ENCODE peak calls at places on chromosomes 11 and 22, in nine cellular contexts. B is heart left ventricle, H is Caco-2, F is lower leg skin, D is fibroblast of mammary gland, X is mammary epithelial cell, K is fibroblast of lung, I is DND-41, S is ovary. Z is an unnamed sample.

GRCh38 chr11:116509566-116509965 is 263.2 kb downstream of the BUD13 start:
- DNase-seq in B (no peak), H (no peak), F (peak; percentile 78), D (no peak), X (no peak), K (no peak), I (no peak), S (no peak), Z (no peak)

GRCh38 chr11:12223771-12224536 is 113.6 kb downstream of the MICAL2 start:
- DNase-seq in B (no peak), H (peak; percentile 79), F (no peak), D (no peak), X (peak; percentile 77), K (peak; percentile 53), I (peak; percentile 46), S (no peak), Z (no peak)

GRCh38 chr11:22832315-22833041 is 2.9 kb upstream of the SVIP start:
- DNase-seq in B (no peak), H (no peak), F (no peak), D (peak; percentile 16), X (peak; percentile 26), K (no peak), I (no peak), S (no peak), Z (no peak)

GRCh38 chr11:127950162-127950561 is 637.2 kb downstream of the ETS1 start:
- DNase-seq in B (no peak), H (no peak), F (no peak), D (no peak), X (no peak), K (no peak), I (no peak), S (no peak), Z (no peak)

GRCh38 chr11:9090488-9091043 is 833 bp downstream of the SCUBE2 start:
- DNase-seq in B (no peak), H (no peak), F (no peak), D (no peak), X (no peak), K (no peak), I (no peak), S (no peak), Z (peak; percentile 10)

GRCh38 chr11:68379216-68379615 is 66.8 kb downstream of the LRP5 start:
- DNase-seq in B (peak; percentile 51), H (no peak), F (no peak), D (no peak), X (no peak), K (no peak), I (no peak), S (peak; percentile 10), Z (no peak)

GRCh38 chr11:55847453-55847852 is 8.9 kb downstream of the OR5D16 start:
- DNase-seq in B (no peak), H (no peak), F (no peak), D (no peak), X (no peak), K (no peak), I (no peak), S (no peak), Z (no peak)

GRCh38 chr11:12167098-12167999 is 57.0 kb downstream of the MICAL2 start:
- DNase-seq in B (no peak), H (peak; percentile 77), F (peak; percentile 80), D (peak; percentile 93), X (peak; percentile 98), K (peak; percentile 80), I (no peak), S (no peak), Z (peak; percentile 90)

GRCh38 chr11:19938866-19939265 is 221.4 kb downstream of the DBX1 start:
- DNase-seq in B (no peak), H (no peak), F (no peak), D (no peak), X (peak; percentile 79), K (no peak), I (no peak), S (no peak), Z (no peak)

GRCh38 chr11:134366279-134366678 is 34.5 kb downstream of the GLB1L2 start:
- DNase-seq in B (no peak), H (no peak), F (no peak), D (no peak), X (no peak), K (no peak), I (no peak), S (no peak), Z (no peak)

GRCh38 chr22:30340911-30341685 is 14.4 kb upstream of the TBC1D10A start:
- DNase-seq in B (peak; percentile 82), H (no peak), F (no peak), D (no peak), X (no peak), K (no peak), I (no peak), S (no peak), Z (no peak)

GRCh38 chr11:67120456-67120855 is 1.4 kb downstream of the KDM2A start:
- DNase-seq in B (no peak), H (no peak), F (peak; percentile 17), D (no peak), X (no peak), K (no peak), I (no peak), S (no peak), Z (no peak)

GRCh38 chr22:50252081-50253045 is 1.3 kb upstream of the HDAC10 start:
- DNase-seq in B (peak; percentile 88), H (peak; percentile 69), F (peak; percentile 96), D (peak; percentile 59), X (peak; percentile 64), K (peak; percentile 64), I (peak; percentile 64), S (peak; percentile 79), Z (peak; percentile 66)

GRCh38 chr11:67056640-67057409 is at the start of gene RHOD:
- DNase-seq in B (no peak), H (peak; percentile 92), F (no peak), D (no peak), X (peak; percentile 57), K (no peak), I (no peak), S (peak; percentile 51), Z (no peak)

GRCh38 chr11:30581646-30582045 is 4.5 kb downstream of the MPPED2 start:
- DNase-seq in B (no peak), H (no peak), F (no peak), D (no peak), X (no peak), K (no peak), I (no peak), S (no peak), Z (no peak)

GRCh38 chr11:110833033-110833484 is 120.8 kb upstream of the ARHGAP20 start:
- DNase-seq in B (no peak), H (no peak), F (no peak), D (peak; percentile 88), X (peak; percentile 51), K (peak; percentile 69), I (no peak), S (no peak), Z (peak; percentile 65)

GRCh38 chr11:60786811-60787567 is 1.9 kb downstream of the MS4A10 start:
- DNase-seq in B (peak; percentile 85), H (no peak), F (no peak), D (peak; percentile 92), X (no peak), K (peak; percentile 86), I (no peak), S (peak; percentile 82), Z (peak; percentile 93)

GRCh38 chr22:20904008-20904979 is 12.9 kb upstream of the CRKL start:
- DNase-seq in B (no peak), H (no peak), F (no peak), D (peak; percentile 99), X (peak; percentile 98), K (peak; percentile 99), I (no peak), S (no peak), Z (peak; percentile 99)

GRCh38 chr11:34514597-34514996 is 1.0 kb upstream of the ELF5 start:
- DNase-seq in B (no peak), H (no peak), F (no peak), D (no peak), X (no peak), K (no peak), I (no peak), S (no peak), Z (no peak)

GRCh38 chr11:34513674-34513995 is at the start of gene ELF5:
- DNase-seq in B (no peak), H (peak; percentile 47), F (no peak), D (no peak), X (no peak), K (no peak), I (no peak), S (no peak), Z (no peak)

GRCh38 chr11:34514050-34514449 is 456 bp upstream of the ELF5 start:
- DNase-seq in B (no peak), H (no peak), F (no peak), D (no peak), X (no peak), K (no peak), I (no peak), S (no peak), Z (no peak)

GRCh38 chr11:34510673-34511072 is 2.9 kb downstream of the ELF5 start:
- DNase-seq in B (no peak), H (no peak), F (no peak), D (no peak), X (no peak), K (no peak), I (no peak), S (no peak), Z (no peak)

GRCh38 chr11:34512810-34513673 is 552 bp downstream of the ELF5 start:
- DNase-seq in B (no peak), H (peak; percentile 75), F (no peak), D (peak; percentile 43), X (peak; percentile 29), K (peak; percentile 52), I (peak; percentile 56), S (no peak), Z (peak; percentile 65)
- TF ChIP-seq CTCF in B (peak; percentile 29), H (peak; percentile 92), F (peak; percentile 53), D (peak; percentile 86), X (peak; percentile 92), K (peak; percentile 91), I (peak; percentile 86), S (no peak), Z (peak; percentile 95)

DNA sequence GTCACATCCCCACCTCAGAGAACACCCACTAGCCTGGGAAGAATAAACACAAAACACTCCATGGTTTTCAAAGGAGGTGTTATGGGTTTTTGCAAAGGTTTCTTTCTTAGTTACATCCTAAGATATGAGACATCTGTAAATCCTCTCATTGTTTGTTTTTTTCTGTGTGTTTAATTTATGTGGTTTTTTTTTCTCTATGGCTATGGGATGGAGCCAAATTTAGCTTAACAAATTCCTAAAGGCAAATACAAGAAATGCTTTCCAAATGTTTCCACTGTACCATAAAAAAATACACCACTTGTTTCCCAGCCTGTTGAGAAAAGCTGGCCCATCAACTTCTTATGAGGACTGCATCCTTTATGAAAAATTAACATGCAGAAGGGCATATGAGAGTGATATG is 137.8 kb upstream of the TTC12 start:
- DNase-seq in B (no peak), H (no peak), F (no peak), D (peak; percentile 29), X (no peak), K (peak; percentile 74), I (no peak), S (no peak), Z (peak; percentile 49)
- H3K4me3 ChIP-seq in B (no peak overlapping the region), H (no peak overlapping the region), F (no peak overlapping the region), D (no peak overlapping the region), X (no peak overlapping the region), K (no peak overlapping the region), I (no peak overlapping the region), S (no peak overlapping the region), Z (no peak overlapping the region)

GRCh38 chr11:64208086-64208795 is 1.7 kb downstream of the FERMT3 start:
- DNase-seq in B (peak; percentile 71), H (no peak), F (no peak), D (no peak), X (no peak), K (no peak), I (no peak), S (no peak), Z (no peak)
- TF ChIP-seq CTCF in B (no peak), H (no peak), F (no peak), D (no peak), X (no peak), K (no peak), I (no peak), S (no peak), Z (no peak)

GRCh38 chr11:706439-706956 is 467 bp downstream of the EPS8L2 start:
- DNase-seq in B (peak; percentile 60), H (peak; percentile 60), F (no peak), D (peak; percentile 56), X (peak; percentile 73), K (peak; percentile 51), I (no peak), S (peak; percentile 47), Z (no peak)
- H3K4me3 ChIP-seq in B (peak overlapping the region; percentile 22), H (peak overlapping the region; percentile 80), F (peak overlapping the region; percentile 44), D (peak overlapping the region; percentile 63), X (peak overlapping the region; percentile 95), K (peak overlapping the region; percentile 71), I (no peak overlapping the region), S (peak overlapping the region; percentile 70), Z (peak overlapping the region; percentile 55)

Z was measured in fibroblast of pulmonary artery.